ENCODE peak calls at places on chromosomes 4 and X, in four cellular contexts. U, K, E and L are unnamed samples.

GRCh38 chr4:177483271-177483670 is 41.0 kb upstream of the AGA start:
- DNase-seq in U (no peak), K (no peak), E (no peak), L (no peak)

GRCh38 chr4:173531085-173531965 is 1.3 kb upstream of the HAND2 start:
- DNase-seq in E (no peak), K (peak), U (no peak), L (no peak)

GRCh38 chr4:120749445-120750151 is 172.9 kb downstream of the PRDM5 start:
- DNase-seq in K (no peak), U (no peak), E (no peak), L (no peak)

GRCh38 chr4:40065010-40065409 is 8.4 kb downstream of the N4BP2 start:
- DNase-seq in U (no peak), E (no peak), K (no peak), L (no peak)

GRCh38 chr4:107037188-107037587 is 1.1 kb upstream of the DKK2 start:
- DNase-seq in K (peak), U (peak), E (no peak), L (peak)

GRCh38 chrX:9638871-9639270 is 126.8 kb downstream of the GPR143 start:
- DNase-seq in U (no peak), K (no peak), E (no peak), L (no peak)

GRCh38 chrX:70166601-70167590 is 10.4 kb upstream of the DGAT2L6 start:
- DNase-seq in U (no peak), E (no peak), K (no peak), L (no peak)

GRCh38 chrX:134801267-134801666 is 143.0 kb upstream of the PLAC1 start:
- DNase-seq in U (no peak), E (peak), K (no peak), L (no peak)

GRCh38 chr4:44326716-44327115 is 121.9 kb downstream of the KCTD8 start:
- DNase-seq in E (no peak), U (no peak), K (no peak), L (no peak)

GRCh38 chr4:165894159-165894558 is 21.1 kb downstream of the TLL1 start:
- DNase-seq in E (no peak), K (no peak), U (no peak), L (no peak)

GRCh38 chr4:182885738-182886077 is 31.5 kb downstream of the DCTD start:
- DNase-seq in K (no peak), E (no peak), U (no peak), L (no peak)

GRCh38 chr4:182884046-182884445 is 33.1 kb downstream of the DCTD start:
- DNase-seq in U (no peak), K (no peak), E (no peak), L (no peak)

GRCh38 chr4:182885022-182885737 is 32.0 kb downstream of the DCTD start:
- DNase-seq in U (no peak), E (no peak), K (no peak), L (no peak)

GRCh38 chr4:182881928-182882327 is 35.3 kb downstream of the DCTD start:
- DNase-seq in E (no peak), K (no peak), U (peak), L (no peak)

GRCh38 chr4:182883351-182883750 is 33.8 kb downstream of the DCTD start:
- DNase-seq in K (no peak), E (no peak), U (no peak), L (no peak)
- TF ChIP-seq JUND in K (no peak), E (no peak), U (no peak), L (no peak)

GRCh38 chr4:52979020-52979419 is 116.9 kb downstream of the RASL11B start:
- DNase-seq in E (no peak), K (no peak), U (no peak), L (peak)

GRCh38 chr4:52982246-52982950 is 120.3 kb downstream of the RASL11B start:
- DNase-seq in U (peak), E (peak), K (no peak), L (peak)

GRCh38 chr4:52979821-52980590 is 117.9 kb downstream of the RASL11B start:
- DNase-seq in E (no peak), K (no peak), U (no peak), L (no peak)

GRCh38 chr4:52977252-52977651 is 115.1 kb downstream of the RASL11B start:
- DNase-seq in U (no peak), E (no peak), K (no peak), L (no peak)

GRCh38 chr4:52976523-52977230 is 114.6 kb downstream of the RASL11B start:
- DNase-seq in U (no peak), E (no peak), K (no peak), L (no peak)
- TF ChIP-seq JUND in U (no peak), E (no peak), K (no peak), L (no peak)

GRCh38 chr4:12488672-12489071 is 995.5 kb downstream of the RAB28 start:
- DNase-seq in K (no peak), U (peak), E (no peak), L (no peak)

GRCh38 chr4:12486995-12487394 is 997.1 kb downstream of the RAB28 start:
- DNase-seq in U (no peak), E (no peak), K (no peak), L (no peak)

GRCh38 chr4:12495211-12495610 is 988.9 kb downstream of the RAB28 start:
- DNase-seq in E (no peak), U (no peak), K (no peak), L (no peak)

DNA sequence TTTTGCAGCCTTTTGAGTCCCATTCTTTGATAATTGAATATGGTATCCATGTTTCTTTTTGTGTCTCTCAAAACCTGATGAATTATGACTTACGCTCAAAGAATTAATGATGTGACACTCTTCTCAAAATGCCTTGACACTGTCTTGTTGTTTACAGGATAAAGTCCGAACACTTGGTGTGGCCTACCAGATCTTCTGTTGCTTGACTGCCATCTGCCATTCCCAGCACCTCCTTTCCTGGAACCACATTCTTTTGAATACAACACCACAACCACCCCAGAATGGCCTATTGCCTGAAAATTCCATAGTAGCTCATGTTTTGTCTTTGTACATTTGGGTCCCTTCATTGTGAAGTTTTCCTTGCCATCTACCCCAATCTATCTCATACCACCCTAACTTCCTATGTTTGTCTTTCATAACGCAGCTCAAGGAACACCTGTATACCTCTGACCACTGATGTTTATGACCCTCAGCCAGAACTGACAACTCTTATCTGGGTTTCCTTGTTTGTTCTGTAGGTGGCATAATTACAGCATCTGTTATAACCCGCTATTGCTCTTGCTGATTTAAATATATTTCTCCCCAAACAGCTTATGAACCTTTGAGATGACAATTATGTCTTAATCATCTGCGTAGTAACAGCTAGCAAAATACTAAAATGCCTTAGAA is 991.3 kb downstream of the RAB28 start:
- DNase-seq in E (no peak), K (no peak), U (no peak), L (no peak)
- TF ChIP-seq JUND in E (no peak), K (no peak), U (no peak), L (no peak)

GRCh38 chr4:75908555-75908954 is 6.3 kb upstream of the PPEF2 start:
- DNase-seq in U (no peak), K (no peak), E (no peak), L (no peak)

GRCh38 chr4:75902352-75902751 is at the start of gene PPEF2:
- DNase-seq in U (no peak), E (no peak), K (no peak), L (no peak)

GRCh38 chr4:75909331-75909844 is 7.1 kb upstream of the PPEF2 start:
- DNase-seq in K (no peak), U (no peak), E (no peak), L (no peak)

GRCh38 chr4:75907956-75908355 is 5.7 kb upstream of the PPEF2 start:
- DNase-seq in K (no peak), U (no peak), E (no peak), L (no peak)

DNA sequence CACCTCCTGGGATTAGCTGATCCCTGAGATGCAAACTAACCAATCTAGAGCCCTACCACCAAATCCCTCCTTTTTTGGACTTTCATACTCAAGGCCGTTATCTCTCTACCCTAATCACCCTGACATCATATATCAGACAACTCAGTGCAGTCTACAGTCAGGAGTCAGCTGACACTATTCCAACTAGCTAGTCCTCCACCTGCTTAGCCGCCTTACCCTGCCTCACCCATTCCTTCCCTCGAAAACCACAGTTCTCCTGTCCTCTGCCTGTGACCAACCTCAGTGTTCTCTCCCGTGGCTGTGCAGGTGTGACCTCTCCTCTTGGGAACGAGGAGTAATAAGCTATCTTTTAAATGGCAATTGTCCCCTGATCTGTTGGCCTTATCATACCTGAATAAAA is 1.8 kb upstream of the PPEF2 start:
- DNase-seq in E (no peak), K (no peak), U (no peak), L (no peak)
- TF ChIP-seq JUND in E (no peak), K (no peak), U (no peak), L (no peak)

DNA sequence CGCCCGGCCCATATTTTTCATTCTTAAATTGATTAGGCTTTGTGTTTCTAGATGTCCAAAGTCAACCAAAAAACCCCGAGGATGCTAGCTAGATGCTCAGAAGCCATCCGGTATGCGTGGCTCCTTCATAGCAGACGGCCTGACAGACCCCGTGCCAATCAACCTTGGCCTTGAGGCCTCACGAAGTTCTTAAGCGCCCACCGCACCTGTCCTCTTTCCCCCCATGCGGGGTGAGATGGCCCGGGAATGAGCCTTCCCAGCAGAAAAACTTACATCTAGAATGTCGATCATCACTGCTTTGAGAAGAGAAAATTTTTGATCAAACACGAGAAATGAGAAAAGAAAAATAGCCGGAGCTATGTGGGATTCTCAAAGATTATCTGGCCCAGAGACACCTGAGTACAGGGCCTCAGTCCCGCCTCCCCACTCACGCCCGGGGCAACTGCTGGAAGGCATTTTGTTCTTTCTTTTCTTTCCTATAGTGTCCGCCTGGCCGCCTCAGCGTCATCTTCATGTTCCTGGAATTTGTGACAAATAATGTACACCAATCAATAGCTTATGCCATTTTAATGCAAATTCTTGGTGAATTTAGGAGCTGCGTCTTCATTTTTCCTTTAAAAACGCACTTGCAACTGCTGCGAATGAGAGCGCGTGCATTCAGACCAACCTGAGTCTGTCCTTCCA is 1.6 kb upstream of the NAT8L start:
- DNase-seq in U (no peak), E (no peak), K (peak), L (no peak)
- TF ChIP-seq JUND in U (no peak), E (no peak), K (no peak), L (no peak)

GRCh38 chr4:184345573-184345922 is 127.9 kb upstream of the ENPP6 start:
- DNase-seq in K (no peak), U (no peak), E (no peak), L (no peak)

GRCh38 chr4:184348311-184349233 is 125.8 kb downstream of the IRF2 start:
- DNase-seq in U (no peak), K (no peak), E (no peak), L (no peak)

GRCh38 chr4:184349283-184350039 is 124.9 kb downstream of the IRF2 start:
- DNase-seq in U (no peak), K (no peak), E (no peak), L (no peak)

GRCh38 chr4:184344899-184345572 is 127.4 kb upstream of the ENPP6 start:
- DNase-seq in U (peak), K (no peak), E (no peak), L (peak)

GRCh38 chr4:184347251-184348239 is 126.8 kb downstream of the IRF2 start:
- DNase-seq in U (no peak), E (peak), K (peak), L (peak)
- TF ChIP-seq JUND in U (no peak), E (no peak), K (no peak), L (no peak)

GRCh38 chrX:103831803-103832544 is at the start of gene RAB9B:
- DNase-seq in E (peak), U (peak), K (peak), L (peak)
- TF ChIP-seq JUND in E (no peak), U (no peak), K (no peak), L (no peak)